ENCODE peak calls at places on chromosomes 11 and 22, in ten cellular contexts. One of them, this sample, is unnamed.

GRCh38 chr11:126335463-126335760 is 20.1 kb upstream of the ST3GAL4 start:
- DNase-seq in substantia nigra: no peak
- DNase-seq in sciatic nerve: no peak
- DNase-seq in GM23248: no peak
- DNase-seq in epithelial cell of prostate: no peak
- DNase-seq in CD8-positive, alpha-beta T cell: no peak
- DNase-seq in stimulated activated CD8-positive, alpha-beta memory T cell treated with anti-CD3 and anti-CD28 coated beads, Interleukin-12 subunit alpha, Interleukin-12 subunit beta, amount 100 ng/mL, for 4 hours: no peak
- DNase-seq in HT-29: no peak
- DNase-seq in foreskin keratinocyte: no peak
- DNase-seq in activated CD8-positive, alpha-beta memory T cell treated with anti-CD3 and anti-CD28 coated beads for 24 hours: no peak
- DNase-seq in this sample: no peak

GRCh38 chr11:250274-250673 is 13.5 kb downstream of the PSMD13 start:
- DNase-seq in GM23248: no peak
- DNase-seq in stimulated activated CD8-positive, alpha-beta memory T cell treated with anti-CD3 and anti-CD28 coated beads, Interleukin-12 subunit alpha, Interleukin-12 subunit beta, amount 100 ng/mL, for 4 hours: no peak
- DNase-seq in activated CD8-positive, alpha-beta memory T cell treated with anti-CD3 and anti-CD28 coated beads for 24 hours: peak
- DNase-seq in epithelial cell of prostate: no peak
- DNase-seq in substantia nigra: no peak
- DNase-seq in HT-29: no peak
- DNase-seq in CD8-positive, alpha-beta T cell: no peak
- DNase-seq in foreskin keratinocyte: no peak
- DNase-seq in sciatic nerve: no peak
- DNase-seq in this sample: no peak

GRCh38 chr22:21866821-21867527 is 471 bp downstream of the MAPK1 start:
- DNase-seq in GM23248: peak
- DNase-seq in CD8-positive, alpha-beta T cell: peak
- DNase-seq in HT-29: no peak
- DNase-seq in substantia nigra: no peak
- DNase-seq in stimulated activated CD8-positive, alpha-beta memory T cell treated with anti-CD3 and anti-CD28 coated beads, Interleukin-12 subunit alpha, Interleukin-12 subunit beta, amount 100 ng/mL, for 4 hours: peak
- DNase-seq in foreskin keratinocyte: no peak
- DNase-seq in sciatic nerve: peak
- DNase-seq in activated CD8-positive, alpha-beta memory T cell treated with anti-CD3 and anti-CD28 coated beads for 24 hours: peak
- DNase-seq in epithelial cell of prostate: no peak
- DNase-seq in this sample: no peak

GRCh38 chr11:106306942-106307341 is 229.5 kb downstream of the AASDHPPT start:
- DNase-seq in foreskin keratinocyte: no peak
- DNase-seq in sciatic nerve: no peak
- DNase-seq in CD8-positive, alpha-beta T cell: no peak
- DNase-seq in HT-29: peak
- DNase-seq in GM23248: peak
- DNase-seq in substantia nigra: no peak
- DNase-seq in epithelial cell of prostate: no peak
- DNase-seq in stimulated activated CD8-positive, alpha-beta memory T cell treated with anti-CD3 and anti-CD28 coated beads, Interleukin-12 subunit alpha, Interleukin-12 subunit beta, amount 100 ng/mL, for 4 hours: no peak
- DNase-seq in activated CD8-positive, alpha-beta memory T cell treated with anti-CD3 and anti-CD28 coated beads for 24 hours: no peak
- DNase-seq in this sample: no peak

GRCh38 chr22:24994070-24994763 is 41.7 kb downstream of the KIAA1671 start:
- DNase-seq in HT-29: peak
- DNase-seq in sciatic nerve: no peak
- DNase-seq in CD8-positive, alpha-beta T cell: no peak
- DNase-seq in GM23248: peak
- DNase-seq in activated CD8-positive, alpha-beta memory T cell treated with anti-CD3 and anti-CD28 coated beads for 24 hours: no peak
- DNase-seq in epithelial cell of prostate: peak
- DNase-seq in substantia nigra: no peak
- DNase-seq in stimulated activated CD8-positive, alpha-beta memory T cell treated with anti-CD3 and anti-CD28 coated beads, Interleukin-12 subunit alpha, Interleukin-12 subunit beta, amount 100 ng/mL, for 4 hours: no peak
- DNase-seq in foreskin keratinocyte: peak
- DNase-seq in this sample: no peak

GRCh38 chr22:50076646-50077624 is 8.3 kb downstream of the MLC1 start:
- DNase-seq in foreskin keratinocyte: no peak
- DNase-seq in sciatic nerve: no peak
- DNase-seq in activated CD8-positive, alpha-beta memory T cell treated with anti-CD3 and anti-CD28 coated beads for 24 hours: no peak
- DNase-seq in stimulated activated CD8-positive, alpha-beta memory T cell treated with anti-CD3 and anti-CD28 coated beads, Interleukin-12 subunit alpha, Interleukin-12 subunit beta, amount 100 ng/mL, for 4 hours: no peak
- DNase-seq in HT-29: no peak
- DNase-seq in epithelial cell of prostate: no peak
- DNase-seq in CD8-positive, alpha-beta T cell: no peak
- DNase-seq in substantia nigra: no peak
- DNase-seq in GM23248: no peak
- DNase-seq in this sample: no peak

GRCh38 chr11:111586305-111586915 is 15.8 kb upstream of the SIK2 start:
- DNase-seq in CD8-positive, alpha-beta T cell: peak
- DNase-seq in activated CD8-positive, alpha-beta memory T cell treated with anti-CD3 and anti-CD28 coated beads for 24 hours: no peak
- DNase-seq in HT-29: peak
- DNase-seq in foreskin keratinocyte: peak
- DNase-seq in sciatic nerve: no peak
- DNase-seq in epithelial cell of prostate: no peak
- DNase-seq in substantia nigra: no peak
- DNase-seq in stimulated activated CD8-positive, alpha-beta memory T cell treated with anti-CD3 and anti-CD28 coated beads, Interleukin-12 subunit alpha, Interleukin-12 subunit beta, amount 100 ng/mL, for 4 hours: no peak
- DNase-seq in GM23248: peak
- DNase-seq in this sample: no peak

GRCh38 chr11:112968988-112969714 is 7.9 kb downstream of the NCAM1 start:
- DNase-seq in HT-29: no peak
- DNase-seq in activated CD8-positive, alpha-beta memory T cell treated with anti-CD3 and anti-CD28 coated beads for 24 hours: no peak
- DNase-seq in sciatic nerve: no peak
- DNase-seq in foreskin keratinocyte: no peak
- DNase-seq in substantia nigra: no peak
- DNase-seq in CD8-positive, alpha-beta T cell: no peak
- DNase-seq in epithelial cell of prostate: no peak
- DNase-seq in GM23248: peak
- DNase-seq in stimulated activated CD8-positive, alpha-beta memory T cell treated with anti-CD3 and anti-CD28 coated beads, Interleukin-12 subunit alpha, Interleukin-12 subunit beta, amount 100 ng/mL, for 4 hours: no peak
- DNase-seq in this sample: no peak

GRCh38 chr11:16981651-16982194 is 32.5 kb downstream of the PLEKHA7 start:
- DNase-seq in GM23248: peak
- DNase-seq in CD8-positive, alpha-beta T cell: no peak
- DNase-seq in stimulated activated CD8-positive, alpha-beta memory T cell treated with anti-CD3 and anti-CD28 coated beads, Interleukin-12 subunit alpha, Interleukin-12 subunit beta, amount 100 ng/mL, for 4 hours: no peak
- DNase-seq in substantia nigra: peak
- DNase-seq in sciatic nerve: peak
- DNase-seq in HT-29: peak
- DNase-seq in activated CD8-positive, alpha-beta memory T cell treated with anti-CD3 and anti-CD28 coated beads for 24 hours: no peak
- DNase-seq in foreskin keratinocyte: no peak
- DNase-seq in epithelial cell of prostate: no peak
- DNase-seq in this sample: peak

GRCh38 chr11:61332266-61332822 is 561 bp downstream of the DDB1 start:
- DNase-seq in CD8-positive, alpha-beta T cell: no peak
- DNase-seq in substantia nigra: peak
- DNase-seq in foreskin keratinocyte: no peak
- DNase-seq in HT-29: peak
- DNase-seq in epithelial cell of prostate: no peak
- DNase-seq in stimulated activated CD8-positive, alpha-beta memory T cell treated with anti-CD3 and anti-CD28 coated beads, Interleukin-12 subunit alpha, Interleukin-12 subunit beta, amount 100 ng/mL, for 4 hours: no peak
- DNase-seq in GM23248: peak
- DNase-seq in sciatic nerve: no peak
- DNase-seq in activated CD8-positive, alpha-beta memory T cell treated with anti-CD3 and anti-CD28 coated beads for 24 hours: peak
- DNase-seq in this sample: no peak

GRCh38 chr11:37812281-37812880 is 1214.3 kb upstream of the RAG2 start:
- DNase-seq in stimulated activated CD8-positive, alpha-beta memory T cell treated with anti-CD3 and anti-CD28 coated beads, Interleukin-12 subunit alpha, Interleukin-12 subunit beta, amount 100 ng/mL, for 4 hours: no peak
- DNase-seq in activated CD8-positive, alpha-beta memory T cell treated with anti-CD3 and anti-CD28 coated beads for 24 hours: no peak
- DNase-seq in sciatic nerve: peak
- DNase-seq in HT-29: no peak
- DNase-seq in substantia nigra: no peak
- DNase-seq in CD8-positive, alpha-beta T cell: no peak
- DNase-seq in epithelial cell of prostate: no peak
- DNase-seq in GM23248: no peak
- DNase-seq in foreskin keratinocyte: no peak
- DNase-seq in this sample: no peak

GRCh38 chr22:30747493-30747892 is 52.8 kb downstream of the OSBP2 start:
- DNase-seq in HT-29: peak
- DNase-seq in CD8-positive, alpha-beta T cell: no peak
- DNase-seq in sciatic nerve: no peak
- DNase-seq in GM23248: no peak
- DNase-seq in substantia nigra: no peak
- DNase-seq in foreskin keratinocyte: no peak
- DNase-seq in activated CD8-positive, alpha-beta memory T cell treated with anti-CD3 and anti-CD28 coated beads for 24 hours: no peak
- DNase-seq in stimulated activated CD8-positive, alpha-beta memory T cell treated with anti-CD3 and anti-CD28 coated beads, Interleukin-12 subunit alpha, Interleukin-12 subunit beta, amount 100 ng/mL, for 4 hours: no peak
- DNase-seq in epithelial cell of prostate: no peak
- DNase-seq in this sample: no peak

GRCh38 chr11:11436715-11437313 is 83.8 kb upstream of the CSNK2A3 start:
- DNase-seq in substantia nigra: no peak
- DNase-seq in sciatic nerve: no peak
- DNase-seq in activated CD8-positive, alpha-beta memory T cell treated with anti-CD3 and anti-CD28 coated beads for 24 hours: no peak
- DNase-seq in CD8-positive, alpha-beta T cell: no peak
- DNase-seq in GM23248: no peak
- DNase-seq in stimulated activated CD8-positive, alpha-beta memory T cell treated with anti-CD3 and anti-CD28 coated beads, Interleukin-12 subunit alpha, Interleukin-12 subunit beta, amount 100 ng/mL, for 4 hours: no peak
- DNase-seq in epithelial cell of prostate: no peak
- DNase-seq in foreskin keratinocyte: no peak
- DNase-seq in HT-29: no peak
- DNase-seq in this sample: no peak

GRCh38 chr11:76825726-76826396 is 34.9 kb upstream of the ACER3 start:
- DNase-seq in HT-29: no peak
- DNase-seq in stimulated activated CD8-positive, alpha-beta memory T cell treated with anti-CD3 and anti-CD28 coated beads, Interleukin-12 subunit alpha, Interleukin-12 subunit beta, amount 100 ng/mL, for 4 hours: no peak
- DNase-seq in foreskin keratinocyte: no peak
- DNase-seq in CD8-positive, alpha-beta T cell: no peak
- DNase-seq in activated CD8-positive, alpha-beta memory T cell treated with anti-CD3 and anti-CD28 coated beads for 24 hours: no peak
- DNase-seq in sciatic nerve: no peak
- DNase-seq in epithelial cell of prostate: no peak
- DNase-seq in substantia nigra: no peak
- DNase-seq in GM23248: no peak
- DNase-seq in this sample: no peak

GRCh38 chr11:1772270-1773130 is 8.8 kb upstream of the CTSD start:
- DNase-seq in CD8-positive, alpha-beta T cell: no peak
- DNase-seq in stimulated activated CD8-positive, alpha-beta memory T cell treated with anti-CD3 and anti-CD28 coated beads, Interleukin-12 subunit alpha, Interleukin-12 subunit beta, amount 100 ng/mL, for 4 hours: no peak
- DNase-seq in GM23248: peak
- DNase-seq in foreskin keratinocyte: peak
- DNase-seq in sciatic nerve: peak
- DNase-seq in HT-29: peak
- DNase-seq in activated CD8-positive, alpha-beta memory T cell treated with anti-CD3 and anti-CD28 coated beads for 24 hours: peak
- DNase-seq in epithelial cell of prostate: peak
- DNase-seq in substantia nigra: no peak
- DNase-seq in this sample: no peak

GRCh38 chr22:44497218-44497903 is 672 bp downstream of the RTL6 start:
- DNase-seq in substantia nigra: no peak
- DNase-seq in foreskin keratinocyte: no peak
- DNase-seq in CD8-positive, alpha-beta T cell: no peak
- DNase-seq in epithelial cell of prostate: no peak
- DNase-seq in activated CD8-positive, alpha-beta memory T cell treated with anti-CD3 and anti-CD28 coated beads for 24 hours: no peak
- DNase-seq in sciatic nerve: peak
- DNase-seq in stimulated activated CD8-positive, alpha-beta memory T cell treated with anti-CD3 and anti-CD28 coated beads, Interleukin-12 subunit alpha, Interleukin-12 subunit beta, amount 100 ng/mL, for 4 hours: no peak
- DNase-seq in GM23248: peak
- DNase-seq in HT-29: no peak
- DNase-seq in this sample: no peak

GRCh38 chr11:46047520-46047919 is 73.7 kb downstream of the PHF21A start:
- DNase-seq in CD8-positive, alpha-beta T cell: no peak
- DNase-seq in foreskin keratinocyte: no peak
- DNase-seq in substantia nigra: no peak
- DNase-seq in epithelial cell of prostate: no peak
- DNase-seq in stimulated activated CD8-positive, alpha-beta memory T cell treated with anti-CD3 and anti-CD28 coated beads, Interleukin-12 subunit alpha, Interleukin-12 subunit beta, amount 100 ng/mL, for 4 hours: no peak
- DNase-seq in activated CD8-positive, alpha-beta memory T cell treated with anti-CD3 and anti-CD28 coated beads for 24 hours: no peak
- DNase-seq in HT-29: no peak
- DNase-seq in sciatic nerve: no peak
- DNase-seq in GM23248: peak
- DNase-seq in this sample: no peak

GRCh38 chr11:57001674-57002401 is 13.1 kb downstream of the OR5AK2 start:
- DNase-seq in GM23248: peak
- DNase-seq in CD8-positive, alpha-beta T cell: no peak
- DNase-seq in sciatic nerve: no peak
- DNase-seq in HT-29: no peak
- DNase-seq in stimulated activated CD8-positive, alpha-beta memory T cell treated with anti-CD3 and anti-CD28 coated beads, Interleukin-12 subunit alpha, Interleukin-12 subunit beta, amount 100 ng/mL, for 4 hours: no peak
- DNase-seq in substantia nigra: no peak
- DNase-seq in foreskin keratinocyte: no peak
- DNase-seq in activated CD8-positive, alpha-beta memory T cell treated with anti-CD3 and anti-CD28 coated beads for 24 hours: no peak
- DNase-seq in epithelial cell of prostate: no peak
- DNase-seq in this sample: no peak

GRCh38 chr11:121767433-121767832 is 314.7 kb upstream of the SORL1-AS1 start:
- DNase-seq in HT-29: no peak
- DNase-seq in epithelial cell of prostate: no peak
- DNase-seq in substantia nigra: no peak
- DNase-seq in CD8-positive, alpha-beta T cell: no peak
- DNase-seq in activated CD8-positive, alpha-beta memory T cell treated with anti-CD3 and anti-CD28 coated beads for 24 hours: no peak
- DNase-seq in stimulated activated CD8-positive, alpha-beta memory T cell treated with anti-CD3 and anti-CD28 coated beads, Interleukin-12 subunit alpha, Interleukin-12 subunit beta, amount 100 ng/mL, for 4 hours: no peak
- DNase-seq in foreskin keratinocyte: peak
- DNase-seq in GM23248: peak
- DNase-seq in sciatic nerve: no peak
- DNase-seq in this sample: no peak

GRCh38 chr11:21511835-21512440 is 680.9 kb upstream of the ANO5 start:
- DNase-seq in CD8-positive, alpha-beta T cell: no peak
- DNase-seq in stimulated activated CD8-positive, alpha-beta memory T cell treated with anti-CD3 and anti-CD28 coated beads, Interleukin-12 subunit alpha, Interleukin-12 subunit beta, amount 100 ng/mL, for 4 hours: no peak
- DNase-seq in activated CD8-positive, alpha-beta memory T cell treated with anti-CD3 and anti-CD28 coated beads for 24 hours: peak
- DNase-seq in sciatic nerve: peak
- DNase-seq in epithelial cell of prostate: peak
- DNase-seq in HT-29: peak
- DNase-seq in foreskin keratinocyte: peak
- DNase-seq in GM23248: peak
- DNase-seq in substantia nigra: no peak
- DNase-seq in this sample: no peak

GRCh38 chr11:112396092-112396491 is 135.4 kb upstream of the PLET1 start:
- DNase-seq in CD8-positive, alpha-beta T cell: no peak
- DNase-seq in activated CD8-positive, alpha-beta memory T cell treated with anti-CD3 and anti-CD28 coated beads for 24 hours: no peak
- DNase-seq in sciatic nerve: no peak
- DNase-seq in epithelial cell of prostate: no peak
- DNase-seq in substantia nigra: no peak
- DNase-seq in foreskin keratinocyte: no peak
- DNase-seq in HT-29: no peak
- DNase-seq in GM23248: no peak
- DNase-seq in stimulated activated CD8-positive, alpha-beta memory T cell treated with anti-CD3 and anti-CD28 coated beads, Interleukin-12 subunit alpha, Interleukin-12 subunit beta, amount 100 ng/mL, for 4 hours: no peak
- DNase-seq in this sample: no peak